ENCODE peak calls at places on chromosome 3, in six cellular contexts. Y, H, O, S, T and F are unnamed samples.

GRCh38 chr3:71062920-71063767 is 520.4 kb downstream of the FOXP1 start:
- DNase-seq in Y (no peak), H (no peak), O (no peak), S (no peak), T (no peak), F (no peak)

GRCh38 chr3:23663246-23663645 is 142.5 kb upstream of the UBE2E1 start:
- DNase-seq in Y (no peak), H (no peak), O (no peak), S (no peak), T (no peak), F (no peak)

GRCh38 chr3:115698851-115699535 is 75.7 kb downstream of the GAP43 start:
- DNase-seq in Y (no peak), H (no peak), O (peak; percentile 76), S (no peak), T (no peak), F (no peak)

GRCh38 chr3:57952208-57952631 is 56.0 kb upstream of the FLNB start:
- DNase-seq in Y (peak; percentile 36), H (peak; percentile 13), O (peak; percentile 61), S (peak; percentile 63), T (no peak), F (peak; percentile 49)

GRCh38 chr3:123383101-123384053 is 65.5 kb downstream of the ADCY5 start:
- DNase-seq in Y (no peak), H (no peak), O (peak; percentile 38), S (peak; percentile 46), T (no peak), F (no peak)

GRCh38 chr3:72042397-72043211 is 257.7 kb upstream of the PROK2 start:
- DNase-seq in Y (no peak), H (peak; percentile 8), O (peak; percentile 32), S (no peak), T (no peak), F (no peak)

GRCh38 chr3:127820221-127820870 is 2.0 kb downstream of the MGLL start:
- DNase-seq in Y (no peak), H (no peak), O (no peak), S (no peak), T (peak; percentile 41), F (no peak)

GRCh38 chr3:56921573-56922571 is 120.1 kb upstream of the ARHGEF3 start:
- DNase-seq in Y (no peak), H (no peak), O (no peak), S (no peak), T (no peak), F (no peak)

GRCh38 chr3:177811111-177811510 is 613.8 kb upstream of the TBL1XR1 start:
- DNase-seq in Y (no peak), H (no peak), O (no peak), S (no peak), T (no peak), F (no peak)

GRCh38 chr3:42442640-42443039 is 32.2 kb upstream of the LYZL4 start:
- DNase-seq in Y (no peak), H (no peak), O (no peak), S (no peak), T (no peak), F (no peak)

GRCh38 chr3:14791343-14791945 is 27.3 kb upstream of the FGD5 start:
- DNase-seq in Y (peak; percentile 37), H (peak; percentile 80), O (peak; percentile 82), S (peak; percentile 57), T (no peak), F (peak; percentile 46)

GRCh38 chr3:183428140-183429023 is at the start of gene MCF2L2:
- DNase-seq in Y (peak; percentile 16), H (peak; percentile 90), O (no peak), S (no peak), T (no peak), F (no peak)

GRCh38 chr3:25952133-25952532 is 162.2 kb downstream of the OXSM start:
- DNase-seq in Y (no peak), H (no peak), O (no peak), S (no peak), T (no peak), F (no peak)

GRCh38 chr3:108185536-108185935 is 36.7 kb downstream of the IFT57 start:
- DNase-seq in Y (no peak), H (no peak), O (no peak), S (no peak), T (no peak), F (no peak)

GRCh38 chr3:171791695-171792082 is 18.6 kb downstream of the PLD1 start:
- DNase-seq in Y (no peak), H (no peak), O (no peak), S (no peak), T (no peak), F (peak; percentile 59)

GRCh38 chr3:55521086-55522060 is 34.3 kb upstream of the WNT5A start:
- DNase-seq in Y (no peak), H (no peak), O (no peak), S (no peak), T (no peak), F (no peak)

GRCh38 chr3:20622304-20622703 is 436.3 kb upstream of the SGO1 start:
- DNase-seq in Y (no peak), H (no peak), O (no peak), S (no peak), T (no peak), F (no peak)

GRCh38 chr3:172107403-172107802 is 68.0 kb downstream of the FNDC3B start:
- DNase-seq in Y (no peak), H (no peak), O (no peak), S (no peak), T (peak; percentile 96), F (no peak)

GRCh38 chr3:144142151-144142855 is 170.7 kb downstream of the DIPK2A start:
- DNase-seq in Y (no peak), H (no peak), O (no peak), S (no peak), T (no peak), F (no peak)

GRCh38 chr3:121111914-121112612 is 204.1 kb downstream of the STXBP5L start:
- DNase-seq in Y (no peak), H (no peak), O (peak; percentile 63), S (peak; percentile 25), T (no peak), F (peak; percentile 14)

GRCh38 chr3:111735271-111735758 is 123.8 kb upstream of the PHLDB2 start:
- DNase-seq in Y (peak; percentile 95), H (no peak), O (no peak), S (no peak), T (no peak), F (peak; percentile 90)

GRCh38 chr3:152941825-152942224 is 106.9 kb downstream of the P2RY1 start:
- DNase-seq in Y (no peak), H (no peak), O (no peak), S (no peak), T (no peak), F (no peak)

GRCh38 chr3:65575376-65575840 is 463.3 kb downstream of the MAGI1 start:
- DNase-seq in Y (no peak), H (no peak), O (no peak), S (no peak), T (no peak), F (peak; percentile 38)

GRCh38 chr3:140834266-140835037 is 107.2 kb upstream of the SLC25A36 start:
- DNase-seq in Y (no peak), H (no peak), O (peak; percentile 28), S (no peak), T (no peak), F (no peak)

GRCh38 chr3:119302697-119303630 is 8.8 kb downstream of the ARHGAP31 start:
- DNase-seq in Y (no peak), H (no peak), O (no peak), S (no peak), T (no peak), F (no peak)

DNA sequence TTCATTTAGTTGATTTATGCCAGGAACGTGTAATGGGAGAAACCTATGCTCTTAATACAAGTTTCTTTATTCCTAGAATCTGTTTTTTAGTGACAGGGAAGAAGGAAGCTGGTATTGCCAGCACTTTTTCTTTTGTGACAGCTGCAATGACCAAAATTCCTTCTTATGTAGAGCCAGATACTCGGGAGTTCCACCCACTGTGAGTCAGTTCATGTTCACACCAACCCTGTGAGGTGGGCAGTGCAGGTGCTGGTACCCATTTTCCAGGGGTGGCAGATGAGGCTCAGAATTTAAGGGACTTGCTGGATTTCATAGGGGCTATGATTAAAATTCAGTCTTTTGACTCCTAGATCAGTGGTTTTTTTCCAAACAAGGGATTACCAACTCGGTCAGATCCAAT is 34.7 kb downstream of the OXNAD1 start:
- DNase-seq in Y (no peak), H (no peak), O (no peak), S (no peak), T (no peak), F (no peak)
- H3K4me1 ChIP-seq in Y (no peaks in the 10 kb centered on the region), H (peaks cover 4% of the 10 kb centered on the region), O (no peaks in the 10 kb centered on the region), S (peaks cover 19% of the 10 kb centered on the region), T (peaks cover 25% of the 10 kb centered on the region), F (no peaks in the 10 kb centered on the region)

GRCh38 chr3:12753275-12754028 is 5.6 kb downstream of the TMEM40 start:
- DNase-seq in Y (peak; percentile 32), H (no peak), O (no peak), S (no peak), T (no peak), F (no peak)

GRCh38 chr3:12751548-12751947 is 7.5 kb downstream of the TMEM40 start:
- DNase-seq in Y (no peak), H (no peak), O (no peak), S (no peak), T (no peak), F (peak; percentile 10)

GRCh38 chr3:12752111-12752510 is 6.9 kb downstream of the TMEM40 start:
- DNase-seq in Y (no peak), H (no peak), O (no peak), S (no peak), T (no peak), F (no peak)

GRCh38 chr3:12754315-12754714 is 4.7 kb downstream of the TMEM40 start:
- DNase-seq in Y (no peak), H (no peak), O (no peak), S (no peak), T (no peak), F (no peak)

DNA sequence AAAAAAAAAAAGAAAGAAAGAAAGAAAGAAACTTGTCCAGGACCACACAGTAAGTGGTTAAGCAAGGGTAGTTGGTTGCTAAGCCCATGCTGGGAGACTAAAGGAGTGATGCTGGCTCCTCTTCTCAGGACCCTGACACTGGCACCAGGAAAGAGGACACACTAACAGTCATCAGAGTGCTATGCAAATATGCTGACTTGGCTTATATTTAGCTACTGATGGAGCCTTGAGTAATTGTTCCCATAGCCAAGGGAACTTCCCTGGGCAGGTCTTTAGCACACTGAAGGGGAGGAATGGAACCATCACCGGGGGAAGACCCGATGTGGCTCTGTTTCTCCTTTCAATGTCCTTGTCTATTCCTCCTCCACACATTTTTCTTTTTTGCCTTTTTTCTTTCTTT is 6.3 kb downstream of the TMEM40 start:
- DNase-seq in Y (no peak), H (no peak), O (no peak), S (no peak), T (peak; percentile 40), F (no peak)
- TF ChIP-seq ZNF274 in Y (no peak), H (no peak), O (no peak), S (no peak), T (no peak), F (no peak)

GRCh38 chr3:50674349-50675178 is at the start of gene DOCK3:
- DNase-seq in Y (no peak), H (peak; percentile 67), O (peak; percentile 42), S (no peak), T (no peak), F (no peak)
- H3K9ac ChIP-seq in Y (peak within 1 kb of the TSS; percentile 47), H (peak within 1 kb of the TSS; percentile 26), O (peak within 1 kb of the TSS; percentile 85), S (peak within 1 kb of the TSS; percentile 84), T (no peak within 1 kb of the TSS), F (no peak within 1 kb of the TSS)

DNA sequence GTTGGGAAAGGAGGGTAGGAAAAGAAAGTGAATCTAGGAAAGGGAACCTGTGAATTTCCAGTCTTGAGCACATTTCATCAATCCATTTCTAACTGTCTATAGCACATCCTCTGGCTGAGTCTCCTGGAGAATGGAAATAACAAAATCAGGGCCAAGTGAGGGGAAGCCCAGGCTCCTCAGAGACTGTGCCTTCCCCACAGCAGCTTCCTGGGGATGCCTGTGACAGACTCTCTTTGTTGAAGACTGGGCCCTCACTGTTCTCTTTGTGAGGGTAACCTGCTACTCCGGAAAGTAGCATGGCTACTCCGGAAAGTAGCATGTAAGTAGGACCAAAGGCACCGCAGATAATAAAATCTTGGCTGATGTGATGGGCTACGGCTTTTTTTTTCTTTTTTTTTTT is 22.6 kb upstream of the CSPG5 start:
- DNase-seq in Y (no peak), H (no peak), O (no peak), S (no peak), T (no peak), F (no peak)
- H3K4me1 ChIP-seq in Y (no peaks in the 10 kb centered on the region), H (no peaks in the 10 kb centered on the region), O (peaks cover 2% of the 10 kb centered on the region), S (no peaks in the 10 kb centered on the region), T (no peaks in the 10 kb centered on the region), F (no peaks in the 10 kb centered on the region)